ENCODE peak calls at places on chromosomes 16 and 17, in eight cellular contexts. Y is T-helper 17 cell; S is activated T-helper 2 cell treated with anti-CD3 and anti-CD28 coated beads, Interferon-gamma antibody, Interleukin-2, Interleukin-4, amounts not matched to agents 10 μg/mL and 5 μg/mL and 100 μg/mL, durations not matched to agents 14 hours and 24 hours and 36 hours; E is H54; T is activated T-cell treated with anti-CD3 and anti-CD28 coated beads, Interleukin-2, amount 50 U/mL, for 1 hour; H is NCI-H2171; C is OCI-M1; D is CD8-positive, alpha-beta memory T cell. Q is an unnamed sample.

GRCh38 chr17:4199818-4200402 is 56.9 kb downstream of the CYB5D2 start:
- DNase-seq in Y (no peak), S (no peak), E (peak), T (no peak), H (peak), C (peak), D (no peak), Q (peak)

GRCh38 chr17:57045868-57046671 is 39.0 kb upstream of the AKAP1 start:
- DNase-seq in Y (peak), S (peak), E (no peak), T (peak), H (no peak), C (no peak), D (no peak), Q (peak)

GRCh38 chr16:80100846-80101451 is 439.8 kb upstream of the DYNLRB2 start:
- DNase-seq in Y (no peak), S (no peak), E (no peak), T (no peak), H (no peak), C (no peak), D (no peak), Q (peak)

GRCh38 chr17:38922538-38923291 is 2.7 kb upstream of the LASP1NB start:
- DNase-seq in Y (no peak), S (peak), E (peak), T (no peak), H (peak), C (peak), D (no peak), Q (no peak)

GRCh38 chr16:68420366-68420765 is 27.9 kb downstream of the SMPD3 start:
- DNase-seq in Y (no peak), S (no peak), E (no peak), T (no peak), H (no peak), C (no peak), D (no peak), Q (no peak)

GRCh38 chr17:29929006-29929543 is 953 bp downstream of the SSH2 start:
- DNase-seq in Y (no peak), S (no peak), E (no peak), T (no peak), H (peak), C (peak), D (no peak), Q (peak)

GRCh38 chr16:685967-686366 is 1.8 kb upstream of the JMJD8 start:
- DNase-seq in Y (no peak), S (no peak), E (peak), T (no peak), H (peak), C (peak), D (no peak), Q (no peak)

GRCh38 chr16:22116095-22116700 is 23.9 kb downstream of the VWA3A start:
- DNase-seq in Y (no peak), S (no peak), E (no peak), T (no peak), H (no peak), C (no peak), D (no peak), Q (no peak)

GRCh38 chr17:6654816-6655731 is 3.5 kb downstream of the C17orf100 start:
- DNase-seq in Y (no peak), S (no peak), E (no peak), T (no peak), H (peak), C (no peak), D (no peak), Q (no peak)

GRCh38 chr17:49360796-49361128 is 1.3 kb downstream of the ZNF652 start:
- DNase-seq in Y (no peak), S (no peak), E (no peak), T (no peak), H (no peak), C (no peak), D (no peak), Q (no peak)

GRCh38 chr16:2015117-2015946 is 4.3 kb upstream of the NPW start:
- DNase-seq in Y (no peak), S (no peak), E (peak), T (no peak), H (no peak), C (no peak), D (no peak), Q (no peak)

Q was measured in GM12865.